ENCODE peak calls at places on chromosome 1, in ten cellular contexts. One of them, this sample, is unnamed.

GRCh38 chr1:167728818-167729410 is 7.1 kb downstream of the MPZL1 start:
- DNase-seq in SK-N-SH: no peak
- DNase-seq in left ventricle myocardium inferior: no peak
- DNase-seq in AG04450: no peak
- DNase-seq in foreskin fibroblast: no peak
- DNase-seq in heart right ventricle: no peak
- DNase-seq in endothelial cell of umbilical vein: no peak
- DNase-seq in fibroblast of mammary gland: no peak
- DNase-seq in ovary: no peak
- DNase-seq in AG09309: no peak
- DNase-seq in this sample: no peak

GRCh38 chr1:71307451-71307850 is 226.6 kb upstream of the ZRANB2 start:
- DNase-seq in AG09309: peak; percentile 51
- DNase-seq in fibroblast of mammary gland: peak; percentile 90
- DNase-seq in SK-N-SH: peak; percentile 7
- DNase-seq in left ventricle myocardium inferior: no peak
- DNase-seq in heart right ventricle: no peak
- DNase-seq in endothelial cell of umbilical vein: peak; percentile 42
- DNase-seq in foreskin fibroblast: peak; percentile 86
- DNase-seq in ovary: no peak
- DNase-seq in AG04450: peak; percentile 3
- DNase-seq in this sample: no peak

GRCh38 chr1:210293191-210293607 is 35.5 kb upstream of the HHAT start:
- DNase-seq in AG04450: peak; percentile 59
- DNase-seq in fibroblast of mammary gland: peak; percentile 95
- DNase-seq in AG09309: peak; percentile 79
- DNase-seq in ovary: peak; percentile 61
- DNase-seq in SK-N-SH: no peak
- DNase-seq in endothelial cell of umbilical vein: no peak
- DNase-seq in heart right ventricle: peak; percentile 76
- DNase-seq in left ventricle myocardium inferior: peak; percentile 76
- DNase-seq in foreskin fibroblast: peak; percentile 87
- DNase-seq in this sample: no peak

GRCh38 chr1:53551428-53551995 is 92.3 kb downstream of the DMRTB1 start:
- DNase-seq in endothelial cell of umbilical vein: no peak
- DNase-seq in AG04450: no peak
- DNase-seq in AG09309: no peak
- DNase-seq in heart right ventricle: no peak
- DNase-seq in ovary: no peak
- DNase-seq in fibroblast of mammary gland: no peak
- DNase-seq in left ventricle myocardium inferior: peak; percentile 1
- DNase-seq in foreskin fibroblast: no peak
- DNase-seq in SK-N-SH: peak; percentile 6
- DNase-seq in this sample: peak; percentile 0

GRCh38 chr1:56459260-56459659 is 120.1 kb downstream of the PLPP3 start:
- DNase-seq in AG04450: no peak
- DNase-seq in left ventricle myocardium inferior: no peak
- DNase-seq in endothelial cell of umbilical vein: no peak
- DNase-seq in heart right ventricle: no peak
- DNase-seq in SK-N-SH: no peak
- DNase-seq in fibroblast of mammary gland: no peak
- DNase-seq in foreskin fibroblast: peak; percentile 30
- DNase-seq in AG09309: no peak
- DNase-seq in ovary: no peak
- DNase-seq in this sample: no peak

GRCh38 chr1:193270996-193271395 is 84.6 kb upstream of the B3GALT2 start:
- DNase-seq in heart right ventricle: no peak
- DNase-seq in endothelial cell of umbilical vein: no peak
- DNase-seq in AG04450: peak; percentile 61
- DNase-seq in SK-N-SH: no peak
- DNase-seq in AG09309: peak; percentile 32
- DNase-seq in foreskin fibroblast: peak; percentile 52
- DNase-seq in fibroblast of mammary gland: peak; percentile 76
- DNase-seq in left ventricle myocardium inferior: no peak
- DNase-seq in ovary: no peak
- DNase-seq in this sample: no peak

GRCh38 chr1:151975311-151976014 is 18.2 kb downstream of the S100A10 start:
- DNase-seq in left ventricle myocardium inferior: no peak
- DNase-seq in endothelial cell of umbilical vein: no peak
- DNase-seq in foreskin fibroblast: no peak
- DNase-seq in SK-N-SH: no peak
- DNase-seq in AG04450: no peak
- DNase-seq in AG09309: no peak
- DNase-seq in ovary: no peak
- DNase-seq in fibroblast of mammary gland: no peak
- DNase-seq in heart right ventricle: no peak
- DNase-seq in this sample: no peak

GRCh38 chr1:209577346-209577745 is 6.2 kb upstream of the CAMK1G start:
- DNase-seq in foreskin fibroblast: peak; percentile 43
- DNase-seq in SK-N-SH: no peak
- DNase-seq in fibroblast of mammary gland: peak; percentile 61
- DNase-seq in AG04450: no peak
- DNase-seq in endothelial cell of umbilical vein: peak; percentile 18
- DNase-seq in ovary: no peak
- DNase-seq in left ventricle myocardium inferior: no peak
- DNase-seq in heart right ventricle: no peak
- DNase-seq in AG09309: no peak
- DNase-seq in this sample: no peak

GRCh38 chr1:100463809-100464424 is 74.0 kb upstream of the GPR88 start:
- DNase-seq in left ventricle myocardium inferior: peak; percentile 44
- DNase-seq in AG04450: no peak
- DNase-seq in AG09309: peak; percentile 27
- DNase-seq in foreskin fibroblast: peak; percentile 78
- DNase-seq in ovary: peak; percentile 60
- DNase-seq in SK-N-SH: peak; percentile 54
- DNase-seq in endothelial cell of umbilical vein: peak; percentile 48
- DNase-seq in heart right ventricle: peak; percentile 38
- DNase-seq in fibroblast of mammary gland: peak; percentile 67
- DNase-seq in this sample: peak; percentile 59

GRCh38 chr1:6108937-6109636 is 63.4 kb downstream of the KCNAB2 start:
- DNase-seq in AG04450: no peak
- DNase-seq in SK-N-SH: peak; percentile 83
- DNase-seq in heart right ventricle: no peak
- DNase-seq in ovary: no peak
- DNase-seq in fibroblast of mammary gland: peak; percentile 51
- DNase-seq in endothelial cell of umbilical vein: peak; percentile 39
- DNase-seq in AG09309: peak; percentile 32
- DNase-seq in left ventricle myocardium inferior: no peak
- DNase-seq in foreskin fibroblast: peak; percentile 62
- DNase-seq in this sample: peak; percentile 63

GRCh38 chr1:71693581-71693980 is 588.8 kb downstream of the NEGR1 start:
- DNase-seq in SK-N-SH: no peak
- DNase-seq in foreskin fibroblast: no peak
- DNase-seq in ovary: no peak
- DNase-seq in AG04450: no peak
- DNase-seq in left ventricle myocardium inferior: no peak
- DNase-seq in fibroblast of mammary gland: no peak
- DNase-seq in heart right ventricle: no peak
- DNase-seq in AG09309: no peak
- DNase-seq in endothelial cell of umbilical vein: no peak
- DNase-seq in this sample: no peak

GRCh38 chr1:167086033-167086432 is 4.1 kb downstream of the GPA33 start:
- DNase-seq in AG04450: no peak
- DNase-seq in SK-N-SH: no peak
- DNase-seq in AG09309: no peak
- DNase-seq in left ventricle myocardium inferior: no peak
- DNase-seq in endothelial cell of umbilical vein: no peak
- DNase-seq in fibroblast of mammary gland: no peak
- DNase-seq in heart right ventricle: no peak
- DNase-seq in ovary: no peak
- DNase-seq in foreskin fibroblast: no peak
- DNase-seq in this sample: no peak

GRCh38 chr1:92858564-92859399 is 26.9 kb downstream of the RPL5 start:
- DNase-seq in AG04450: peak; percentile 62
- DNase-seq in ovary: no peak
- DNase-seq in AG09309: peak; percentile 63
- DNase-seq in heart right ventricle: peak; percentile 63
- DNase-seq in foreskin fibroblast: peak; percentile 86
- DNase-seq in endothelial cell of umbilical vein: peak; percentile 81
- DNase-seq in SK-N-SH: peak; percentile 71
- DNase-seq in fibroblast of mammary gland: peak; percentile 86
- DNase-seq in left ventricle myocardium inferior: no peak
- DNase-seq in this sample: peak; percentile 26

GRCh38 chr1:172397221-172397620 is 23.3 kb upstream of the C1orf105 start:
- DNase-seq in AG09309: no peak
- DNase-seq in heart right ventricle: no peak
- DNase-seq in AG04450: no peak
- DNase-seq in foreskin fibroblast: peak; percentile 56
- DNase-seq in endothelial cell of umbilical vein: peak; percentile 63
- DNase-seq in SK-N-SH: no peak
- DNase-seq in fibroblast of mammary gland: peak; percentile 75
- DNase-seq in left ventricle myocardium inferior: no peak
- DNase-seq in ovary: no peak
- DNase-seq in this sample: no peak

GRCh38 chr1:47436304-47436978 is 1.4 kb upstream of the FOXD2 start:
- DNase-seq in heart right ventricle: peak; percentile 60
- DNase-seq in AG09309: peak; percentile 8
- DNase-seq in SK-N-SH: peak; percentile 87
- DNase-seq in left ventricle myocardium inferior: peak; percentile 68
- DNase-seq in foreskin fibroblast: peak; percentile 89
- DNase-seq in fibroblast of mammary gland: peak; percentile 67
- DNase-seq in endothelial cell of umbilical vein: peak; percentile 77
- DNase-seq in AG04450: peak; percentile 20
- DNase-seq in ovary: peak; percentile 43
- DNase-seq in this sample: peak; percentile 65

GRCh38 chr1:26856604-26857469 is 6.1 kb upstream of the SFN start:
- DNase-seq in SK-N-SH: no peak
- DNase-seq in left ventricle myocardium inferior: no peak
- DNase-seq in AG09309: no peak
- DNase-seq in ovary: no peak
- DNase-seq in foreskin fibroblast: no peak
- DNase-seq in fibroblast of mammary gland: no peak
- DNase-seq in heart right ventricle: no peak
- DNase-seq in endothelial cell of umbilical vein: no peak
- DNase-seq in AG04450: no peak
- DNase-seq in this sample: no peak

GRCh38 chr1:190479537-190479936 is 1.9 kb upstream of the BRINP3 start:
- DNase-seq in foreskin fibroblast: no peak
- DNase-seq in AG09309: no peak
- DNase-seq in AG04450: no peak
- DNase-seq in heart right ventricle: no peak
- DNase-seq in ovary: no peak
- DNase-seq in SK-N-SH: no peak
- DNase-seq in endothelial cell of umbilical vein: no peak
- DNase-seq in fibroblast of mammary gland: no peak
- DNase-seq in left ventricle myocardium inferior: no peak
- DNase-seq in this sample: peak; percentile 48

DNA sequence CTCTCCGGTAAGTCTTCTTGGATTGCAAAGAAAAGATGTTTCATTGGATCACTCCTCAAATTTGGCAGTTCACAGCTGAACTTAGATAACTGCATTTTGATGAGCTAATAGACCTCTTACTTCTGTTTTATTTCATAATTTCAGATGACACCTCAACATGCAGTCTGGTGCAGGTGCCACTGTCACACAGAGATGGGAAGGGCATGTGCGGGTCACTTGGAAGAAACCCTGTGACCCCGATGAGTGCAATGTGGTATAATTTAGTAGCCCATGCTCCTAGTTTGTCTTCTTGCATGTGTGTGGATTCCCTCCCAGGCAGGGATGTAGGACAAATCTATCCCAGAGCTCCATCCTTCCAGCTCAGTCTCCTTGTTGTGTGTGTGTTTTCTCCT is 481 bp upstream of the SLAMF1 start:
- DNase-seq in foreskin fibroblast: no peak
- DNase-seq in AG04450: no peak
- DNase-seq in AG09309: no peak
- DNase-seq in endothelial cell of umbilical vein: no peak
- DNase-seq in heart right ventricle: no peak
- DNase-seq in SK-N-SH: no peak
- DNase-seq in fibroblast of mammary gland: no peak
- DNase-seq in ovary: no peak
- DNase-seq in left ventricle myocardium inferior: no peak
- DNase-seq in this sample: no peak
- H3K4me3 ChIP-seq in foreskin fibroblast: no peak overlapping the region
- H3K4me3 ChIP-seq in AG04450: no peak overlapping the region
- H3K4me3 ChIP-seq in AG09309: no peak overlapping the region
- H3K4me3 ChIP-seq in endothelial cell of umbilical vein: no peak overlapping the region
- H3K4me3 ChIP-seq in heart right ventricle: no peak overlapping the region
- H3K4me3 ChIP-seq in SK-N-SH: no peak overlapping the region
- H3K4me3 ChIP-seq in fibroblast of mammary gland: no peak overlapping the region
- H3K4me3 ChIP-seq in ovary: no peak overlapping the region
- H3K4me3 ChIP-seq in left ventricle myocardium inferior: no peak overlapping the region
- H3K4me3 ChIP-seq in this sample: no peak overlapping the region

GRCh38 chr1:19811206-19811851 is 3.8 kb downstream of the RNF186 start:
- DNase-seq in foreskin fibroblast: peak; percentile 74
- DNase-seq in AG09309: no peak
- DNase-seq in fibroblast of mammary gland: peak; percentile 65
- DNase-seq in endothelial cell of umbilical vein: peak; percentile 38
- DNase-seq in SK-N-SH: peak; percentile 61
- DNase-seq in heart right ventricle: no peak
- DNase-seq in AG04450: no peak
- DNase-seq in ovary: no peak
- DNase-seq in left ventricle myocardium inferior: peak; percentile 29
- DNase-seq in this sample: peak; percentile 48
- TF ChIP-seq CTCF in foreskin fibroblast: peak; percentile 56
- TF ChIP-seq CTCF in AG09309: peak; percentile 68
- TF ChIP-seq CTCF in fibroblast of mammary gland: peak; percentile 79
- TF ChIP-seq CTCF in endothelial cell of umbilical vein: peak; percentile 65
- TF ChIP-seq CTCF in SK-N-SH: peak; percentile 61
- TF ChIP-seq CTCF in heart right ventricle: no peak
- TF ChIP-seq CTCF in AG04450: peak; percentile 68
- TF ChIP-seq CTCF in ovary: no peak
- TF ChIP-seq CTCF in left ventricle myocardium inferior: peak; percentile 59
- TF ChIP-seq CTCF in this sample: peak; percentile 56

DNA sequence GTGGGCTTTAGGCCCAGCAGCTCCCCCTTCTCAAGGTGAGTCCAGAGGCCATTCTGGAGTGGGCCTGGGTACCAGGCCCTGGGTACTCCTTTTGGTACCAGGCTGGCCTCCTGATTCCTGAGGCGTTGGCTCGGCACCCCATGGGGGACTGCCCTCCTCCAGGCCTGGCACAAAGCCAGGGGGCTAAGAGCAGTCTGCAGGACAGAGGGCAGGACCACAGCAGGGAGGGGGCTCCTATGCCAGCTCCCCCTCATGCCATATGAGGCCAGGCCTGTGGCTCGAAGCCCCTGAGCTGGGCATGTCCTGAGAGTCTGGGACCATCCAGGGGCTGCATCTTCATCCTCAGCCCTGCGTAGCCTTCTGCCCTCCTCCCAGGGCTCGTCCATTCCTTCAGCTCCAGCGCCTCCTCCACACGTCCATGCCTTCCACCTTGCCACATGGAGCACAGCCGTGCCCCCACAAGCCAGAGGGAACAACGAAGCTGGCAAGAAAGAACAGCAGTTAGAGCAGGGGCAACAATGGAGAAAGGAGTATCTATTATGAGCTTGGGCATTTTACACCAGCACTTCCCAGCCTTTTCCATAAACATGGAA is 3.2 kb downstream of the PHLDA3 start:
- DNase-seq in fibroblast of mammary gland: no peak
- DNase-seq in heart right ventricle: no peak
- DNase-seq in foreskin fibroblast: no peak
- DNase-seq in AG04450: no peak
- DNase-seq in AG09309: no peak
- DNase-seq in ovary: no peak
- DNase-seq in SK-N-SH: no peak
- DNase-seq in left ventricle myocardium inferior: no peak
- DNase-seq in endothelial cell of umbilical vein: no peak
- DNase-seq in this sample: no peak
- H3K4me3 ChIP-seq in fibroblast of mammary gland: peak overlapping the region; percentile 96
- H3K4me3 ChIP-seq in heart right ventricle: peak overlapping the region; percentile 87
- H3K4me3 ChIP-seq in foreskin fibroblast: peak overlapping the region; percentile 94
- H3K4me3 ChIP-seq in AG04450: peak overlapping the region; percentile 99
- H3K4me3 ChIP-seq in AG09309: peak overlapping the region; percentile 86
- H3K4me3 ChIP-seq in ovary: no peak overlapping the region
- H3K4me3 ChIP-seq in SK-N-SH: peak overlapping the region; percentile 77
- H3K4me3 ChIP-seq in left ventricle myocardium inferior: peak overlapping the region; percentile 85
- H3K4me3 ChIP-seq in endothelial cell of umbilical vein: no peak overlapping the region
- H3K4me3 ChIP-seq in this sample: no peak overlapping the region

GRCh38 chr1:176066709-176067108 is 140.4 kb downstream of the COP1 start:
- DNase-seq in endothelial cell of umbilical vein: no peak
- DNase-seq in heart right ventricle: no peak
- DNase-seq in AG09309: no peak
- DNase-seq in AG04450: no peak
- DNase-seq in SK-N-SH: no peak
- DNase-seq in left ventricle myocardium inferior: no peak
- DNase-seq in ovary: no peak
- DNase-seq in foreskin fibroblast: no peak
- DNase-seq in fibroblast of mammary gland: no peak
- DNase-seq in this sample: no peak
- TF ChIP-seq CTCF in endothelial cell of umbilical vein: no peak
- TF ChIP-seq CTCF in heart right ventricle: no peak
- TF ChIP-seq CTCF in AG09309: no peak
- TF ChIP-seq CTCF in AG04450: no peak
- TF ChIP-seq CTCF in SK-N-SH: no peak
- TF ChIP-seq CTCF in left ventricle myocardium inferior: no peak
- TF ChIP-seq CTCF in ovary: no peak
- TF ChIP-seq CTCF in foreskin fibroblast: no peak
- TF ChIP-seq CTCF in fibroblast of mammary gland: no peak
- TF ChIP-seq CTCF in this sample: no peak

This sample was measured in BE2C.